ENCODE peak calls at places on chromosomes 1 and 21, in seven cellular contexts. J is breast epithelium; G is iPS DF 6.9; V is K562; F is A549; P is fibroblast of lung; H is CD8-positive, alpha-beta T cell. C is an unnamed sample.

GRCh38 chr1:78377356-78377928 is 113.3 kb upstream of the PTGFR start:
- DNase-seq in J (no peak), G (no peak), V (no peak), F (no peak), P (no peak), H (no peak), C (no peak)

GRCh38 chr1:89962024-89962741 is 32.7 kb upstream of the ZNF326 start:
- DNase-seq in J (no peak), G (no peak), V (no peak), F (no peak), P (no peak), H (no peak), C (no peak)

GRCh38 chr1:6358757-6359567 is 34.6 kb downstream of the ACOT7 start:
- DNase-seq in J (no peak), G (no peak), V (no peak), F (no peak), P (peak; percentile 79), H (peak; percentile 60), C (peak; percentile 20)

GRCh38 chr1:153566414-153567371 is 1.0 kb upstream of the S100A2 start:
- DNase-seq in J (peak; percentile 96), G (peak; percentile 74), V (peak; percentile 94), F (peak; percentile 99), P (peak; percentile 98), H (peak; percentile 78), C (no peak)

GRCh38 chr1:109314805-109315204 is 8.0 kb upstream of the MYBPHL start:
- DNase-seq in J (no peak), G (no peak), V (no peak), F (no peak), P (peak; percentile 65), H (no peak), C (no peak)

GRCh38 chr1:32898056-32898455 is 3.1 kb downstream of the TMEM54 start:
- DNase-seq in J (no peak), G (no peak), V (no peak), F (no peak), P (no peak), H (no peak), C (no peak)

GRCh38 chr1:57839067-57839466 is 415.2 kb upstream of the DAB1 start:
- DNase-seq in J (no peak), G (no peak), V (no peak), F (no peak), P (peak; percentile 70), H (no peak), C (no peak)

GRCh38 chr1:220139966-220140365 is 46.0 kb downstream of the IARS2 start:
- DNase-seq in J (no peak), G (no peak), V (no peak), F (no peak), P (no peak), H (no peak), C (no peak)

GRCh38 chr1:228147768-228148167 is 2.0 kb upstream of the GJC2 start:
- DNase-seq in J (no peak), G (no peak), V (no peak), F (no peak), P (no peak), H (no peak), C (no peak)

GRCh38 chr1:228873714-228874113 is 138.4 kb downstream of the RHOU start:
- DNase-seq in J (no peak), G (no peak), V (no peak), F (no peak), P (no peak), H (no peak), C (no peak)

GRCh38 chr1:72280714-72281113 is 1.6 kb downstream of the NEGR1 start:
- DNase-seq in J (no peak), G (no peak), V (no peak), F (no peak), P (peak; percentile 10), H (no peak), C (no peak)

GRCh38 chr21:42289926-42290325 is 25.3 kb downstream of the TFF3 start:
- DNase-seq in J (no peak), G (no peak), V (no peak), F (no peak), P (no peak), H (no peak), C (no peak)

GRCh38 chr1:245310605-245311531 is 156.1 kb downstream of the KIF26B start:
- DNase-seq in J (no peak), G (no peak), V (no peak), F (no peak), P (no peak), H (no peak), C (no peak)

GRCh38 chr1:80053613-80054012 is 1047.1 kb upstream of the ADGRL4 start:
- DNase-seq in J (no peak), G (no peak), V (no peak), F (no peak), P (no peak), H (no peak), C (no peak)

GRCh38 chr1:46131727-46132528 is 501 bp downstream of the PIK3R3 start:
- DNase-seq in J (no peak), G (no peak), V (peak; percentile 39), F (peak; percentile 1), P (peak; percentile 37), H (peak; percentile 33), C (peak; percentile 49)

GRCh38 chr1:234722904-234723588 is 113.1 kb upstream of the IRF2BP2 start:
- DNase-seq in J (peak; percentile 66), G (no peak), V (peak; percentile 53), F (peak; percentile 65), P (peak; percentile 92), H (peak; percentile 74), C (no peak)

GRCh38 chr1:178310685-178311105 is 186.1 kb downstream of the CLEC20A start:
- DNase-seq in J (no peak), G (peak; percentile 29), V (peak; percentile 52), F (peak; percentile 76), P (peak; percentile 88), H (no peak), C (peak; percentile 84)

GRCh38 chr1:10768552-10768951 is 27.9 kb downstream of the CASZ1 start:
- DNase-seq in J (no peak), G (no peak), V (no peak), F (peak; percentile 18), P (no peak), H (no peak), C (no peak)

GRCh38 chr1:59674605-59675004 is 140.1 kb upstream of the HOOK1 start:
- DNase-seq in J (no peak), G (no peak), V (no peak), F (no peak), P (peak; percentile 63), H (no peak), C (no peak)

GRCh38 chr1:36203554-36204346 is 20.5 kb upstream of the THRAP3 start:
- DNase-seq in J (peak; percentile 58), G (no peak), V (no peak), F (peak; percentile 70), P (peak; percentile 79), H (no peak), C (no peak)

GRCh38 chr1:231934797-231935196 is 308.2 kb downstream of the DISC1 start:
- DNase-seq in J (no peak), G (no peak), V (peak; percentile 37), F (peak; percentile 9), P (peak; percentile 48), H (no peak), C (no peak)

GRCh38 chr1:169106095-169106920 is at the start of gene ATP1B1:
- DNase-seq in J (peak; percentile 89), G (peak; percentile 57), V (peak; percentile 98), F (peak; percentile 90), P (peak; percentile 74), H (peak; percentile 75), C (peak; percentile 86)

GRCh38 chr1:169103443-169103842 is 3.0 kb upstream of the ATP1B1 start:
- DNase-seq in J (no peak), G (no peak), V (no peak), F (no peak), P (no peak), H (no peak), C (peak; percentile 48)

GRCh38 chr1:169105434-169106094 is 926 bp upstream of the ATP1B1 start:
- DNase-seq in J (peak; percentile 84), G (no peak), V (peak; percentile 59), F (peak; percentile 85), P (no peak), H (peak; percentile 27), C (peak; percentile 50)

GRCh38 chr1:169106921-169107672 is 607 bp downstream of the ATP1B1 start:
- DNase-seq in J (no peak), G (no peak), V (peak; percentile 25), F (no peak), P (peak; percentile 40), H (no peak), C (peak; percentile 43)

GRCh38 chr1:169105087-169105433 is 1.4 kb upstream of the ATP1B1 start:
- DNase-seq in J (no peak), G (no peak), V (peak; percentile 26), F (no peak), P (no peak), H (no peak), C (no peak)
- H3K4me3 ChIP-seq in J (no peak overlapping the region), G (no peak overlapping the region), V (no peak overlapping the region), F (peak overlapping the region; percentile 92), P (no peak overlapping the region), H (peak overlapping the region; percentile 65), C (peak overlapping the region; percentile 91)

DNA sequence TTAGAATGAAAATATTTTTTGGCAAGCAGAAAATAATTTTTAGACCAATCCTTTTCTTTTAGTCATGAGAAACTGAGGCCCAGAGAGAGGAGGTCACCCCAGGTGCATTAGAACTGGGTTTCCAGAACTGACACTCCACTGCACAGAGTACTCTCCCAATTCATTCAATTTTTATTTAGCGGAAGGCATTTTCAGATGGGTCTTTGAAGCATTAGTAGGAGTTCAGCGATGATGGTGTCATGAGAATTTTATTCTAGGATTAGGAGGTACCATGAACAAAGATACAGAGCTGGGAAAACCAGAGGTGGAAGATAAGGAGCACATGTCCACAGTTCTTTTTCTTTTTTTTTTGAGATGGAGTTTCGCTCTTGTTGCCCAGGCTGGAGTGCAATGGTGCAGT is 2.3 kb downstream of the PCSK9 start:
- DNase-seq in J (no peak), G (no peak), V (no peak), F (no peak), P (no peak), H (no peak), C (no peak)
- H3K4me3 ChIP-seq in J (no peak overlapping the region), G (no peak overlapping the region), V (peak overlapping the region; percentile 56), F (no peak overlapping the region), P (no peak overlapping the region), H (no peak overlapping the region), C (no peak overlapping the region)

GRCh38 chr1:236066054-236066453 is 1.2 kb upstream of the NID1 start:
- DNase-seq in J (no peak), G (no peak), V (no peak), F (no peak), P (peak; percentile 56), H (no peak), C (no peak)
- H3K4me3 ChIP-seq in J (peak overlapping the region; percentile 98), G (no peak overlapping the region), V (no peak overlapping the region), F (no peak overlapping the region), P (no peak overlapping the region), H (no peak overlapping the region), C (no peak overlapping the region)

GRCh38 chr1:243489681-243490080 is 233.8 kb downstream of the SDCCAG8 start:
- DNase-seq in J (no peak), G (no peak), V (no peak), F (no peak), P (no peak), H (no peak), C (no peak)

GRCh38 chr1:243487036-243487648 is 231.3 kb downstream of the SDCCAG8 start:
- DNase-seq in J (no peak), G (no peak), V (no peak), F (no peak), P (no peak), H (no peak), C (no peak)

GRCh38 chr1:243489164-243489527 is 233.3 kb downstream of the SDCCAG8 start:
- DNase-seq in J (no peak), G (no peak), V (no peak), F (no peak), P (no peak), H (no peak), C (no peak)

GRCh38 chr1:243488459-243489163 is 232.8 kb downstream of the SDCCAG8 start:
- DNase-seq in J (no peak), G (no peak), V (no peak), F (no peak), P (no peak), H (no peak), C (no peak)

GRCh38 chr1:243487649-243488227 is 231.9 kb downstream of the SDCCAG8 start:
- DNase-seq in J (no peak), G (no peak), V (peak; percentile 83), F (peak; percentile 72), P (peak; percentile 15), H (no peak), C (no peak)
- H3K4me3 ChIP-seq in J (no peak overlapping the region), G (no peak overlapping the region), V (no peak overlapping the region), F (peak overlapping the region; percentile 64), P (no peak overlapping the region), H (no peak overlapping the region), C (no peak overlapping the region)